ENCODE peak calls at places on chromosomes 4 and X, in seven cellular contexts. T is EH; B is cerebellar nuclear complex; P is stimulated activated CD4-positive, alpha-beta T cell treated with anti-CD3 and anti-CD28 coated beads, Interleukin-2, amount 100 ng/mL, for 48 hours; D is central memory CD4-positive, alpha-beta T cell; X is LoVo; I is heart left ventricle. J is an unnamed sample.

GRCh38 chr4:161900110-161900509 is 263.7 kb downstream of the FSTL5 start:
- DNase-seq in T (no peak), B (no peak), P (no peak), D (no peak), X (no peak), I (no peak), J (no peak)

GRCh38 chrX:69369999-69370398 is 134.1 kb upstream of the NALF2 start:
- DNase-seq in T (no peak), B (no peak), P (no peak), D (no peak), X (no peak), I (no peak), J (no peak)

GRCh38 chr4:27013012-27013411 is 152.4 kb downstream of the STIM2 start:
- DNase-seq in T (no peak), B (no peak), P (no peak), D (no peak), X (no peak), I (no peak), J (no peak)

GRCh38 chrX:34880656-34881055 is 61.9 kb upstream of the FAM47B start:
- DNase-seq in T (peak; percentile 88), B (no peak), P (no peak), D (no peak), X (peak; percentile 7), I (no peak), J (no peak)

GRCh38 chrX:41919870-41920269 is 3.5 kb downstream of the CASK start:
- DNase-seq in T (no peak), B (no peak), P (no peak), D (no peak), X (no peak), I (no peak), J (no peak)

GRCh38 chr4:184807797-184808718 is 17.7 kb downstream of the ACSL1 start:
- DNase-seq in T (peak; percentile 53), B (no peak), P (no peak), D (no peak), X (no peak), I (peak; percentile 54), J (no peak)

GRCh38 chr4:55947912-55948725 is 626 bp upstream of the CEP135 start:
- DNase-seq in T (peak; percentile 97), B (no peak), P (peak; percentile 15), D (peak; percentile 81), X (peak; percentile 81), I (no peak), J (peak; percentile 85)

GRCh38 chr4:122152699-122153328 is 683 bp downstream of the BLTP1 start:
- DNase-seq in T (peak; percentile 46), B (no peak), P (peak; percentile 18), D (peak; percentile 32), X (peak; percentile 42), I (peak; percentile 22), J (no peak)

GRCh38 chrX:135476378-135476777 is 44.1 kb upstream of the INTS6L start:
- DNase-seq in T (no peak), B (no peak), P (no peak), D (no peak), X (no peak), I (no peak), J (no peak)

GRCh38 chrX:100674705-100675104 is 30.7 kb downstream of the SRPX2 start:
- DNase-seq in T (no peak), B (no peak), P (no peak), D (no peak), X (no peak), I (no peak), J (no peak)

GRCh38 chrX:154719132-154719675 is 31.7 kb downstream of the GAB3 start:
- DNase-seq in T (peak; percentile 63), B (no peak), P (no peak), D (peak; percentile 60), X (no peak), I (no peak), J (no peak)

GRCh38 chr4:38145741-38146140 is 185.5 kb downstream of the PTTG2 start:
- DNase-seq in T (peak; percentile 82), B (no peak), P (no peak), D (no peak), X (no peak), I (no peak), J (no peak)

GRCh38 chrX:40109288-40110008 is 11.7 kb upstream of the BCOR start:
- DNase-seq in T (peak; percentile 57), B (no peak), P (no peak), D (no peak), X (peak; percentile 48), I (peak; percentile 71), J (no peak)

GRCh38 chr4:48420172-48420571 is 63.0 kb upstream of the SLC10A4 start:
- DNase-seq in T (no peak), B (no peak), P (no peak), D (no peak), X (no peak), I (no peak), J (no peak)

GRCh38 chr4:75696036-75696435 is 22.8 kb upstream of the G3BP2 start:
- DNase-seq in T (no peak), B (no peak), P (no peak), D (peak; percentile 58), X (no peak), I (no peak), J (no peak)

GRCh38 chr4:138181288-138181687 is 60.9 kb downstream of the SLC7A11 start:
- DNase-seq in T (no peak), B (no peak), P (no peak), D (no peak), X (no peak), I (no peak), J (no peak)

GRCh38 chr4:95439896-95440295 is 108.9 kb downstream of the UNC5C start:
- DNase-seq in T (no peak), B (no peak), P (no peak), D (no peak), X (no peak), I (no peak), J (no peak)

GRCh38 chrX:17608898-17609297 is 128.4 kb upstream of the SCML1 start:
- DNase-seq in T (no peak), B (no peak), P (no peak), D (no peak), X (no peak), I (no peak), J (no peak)

GRCh38 chr4:143336828-143337599 is at the start of gene GAB1:
- DNase-seq in T (peak; percentile 84), B (no peak), P (no peak), D (no peak), X (peak; percentile 76), I (peak; percentile 84), J (peak; percentile 34)

GRCh38 chr4:3461515-3462291 is 1.4 kb upstream of the DOK7 start:
- DNase-seq in T (no peak), B (peak; percentile 89), P (no peak), D (no peak), X (peak; percentile 56), I (peak; percentile 79), J (no peak)